ENCODE peak calls at places on chromosomes 16 and 17, in nine cellular contexts. S is left lung; P is CD8-positive, alpha-beta memory T cell; W is cardiac muscle cell; Z is MM.1S; J is lung; C is upper lobe of left lung; I is CD8-positive, alpha-beta T cell; O is PC-3. A is an unnamed sample. For H3K36me3, H3K4me1 and H3K9me3, the result is how much of the 10 kb centered on the place peaks cover.

GRCh38 chr17:59097876-59098275 is 8.8 kb downstream of the TRIM37 start:
- DNase-seq in S (no peak), P (no peak), W (no peak), Z (no peak), J (no peak), C (no peak), I (no peak), O (no peak), A (no peak)

GRCh38 chr17:73465851-73466250 is 154.1 kb upstream of the CDC42EP4 start:
- DNase-seq in S (no peak), P (no peak), W (no peak), Z (no peak), J (no peak), C (no peak), I (no peak), O (no peak), A (no peak)

GRCh38 chr17:72588961-72589360 is 468.1 kb downstream of the SOX9 start:
- DNase-seq in S (peak), P (no peak), W (no peak), Z (peak), J (peak), C (peak), I (no peak), O (peak), A (no peak)

GRCh38 chr16:30619207-30619606 is 9.0 kb upstream of the ZNF689 start:
- DNase-seq in S (no peak), P (no peak), W (no peak), Z (no peak), J (no peak), C (no peak), I (no peak), O (no peak), A (no peak)

GRCh38 chr16:4509420-4509819 is 29.2 kb downstream of the CDIP1 start:
- DNase-seq in S (no peak), P (no peak), W (no peak), Z (no peak), J (no peak), C (no peak), I (no peak), O (no peak), A (no peak)

GRCh38 chr16:54897930-54898329 is 32.7 kb upstream of the IRX5 start:
- DNase-seq in S (no peak), P (no peak), W (no peak), Z (no peak), J (no peak), C (no peak), I (no peak), O (no peak), A (no peak)

GRCh38 chr17:50474523-50474922 is 4.1 kb upstream of the RSAD1 start:
- DNase-seq in S (no peak), P (no peak), W (no peak), Z (no peak), J (no peak), C (no peak), I (no peak), O (no peak), A (no peak)

GRCh38 chr16:85401370-85401916 is 211.7 kb upstream of the GSE1 start:
- DNase-seq in S (no peak), P (no peak), W (no peak), Z (no peak), J (no peak), C (no peak), I (no peak), O (no peak), A (no peak)

GRCh38 chr16:85862476-85863383 is 36.2 kb upstream of the IRF8 start:
- DNase-seq in S (no peak), P (no peak), W (no peak), Z (no peak), J (no peak), C (no peak), I (no peak), O (no peak), A (no peak)

GRCh38 chr17:70405492-70406220 is 236.3 kb downstream of the KCNJ2 start:
- DNase-seq in S (no peak), P (no peak), W (no peak), Z (peak), J (no peak), C (no peak), I (no peak), O (peak), A (peak)

GRCh38 chr16:1920727-1921155 is 2.5 kb upstream of the HS3ST6 start:
- DNase-seq in S (no peak), P (no peak), W (peak), Z (peak), J (peak), C (peak), I (no peak), O (peak), A (peak)

GRCh38 chr17:50184611-50185398 is 16.6 kb downstream of the COL1A1 start:
- DNase-seq in S (no peak), P (no peak), W (no peak), Z (no peak), J (no peak), C (peak), I (no peak), O (no peak), A (peak)

GRCh38 chr17:10226930-10227695 is 28.7 kb upstream of the GAS7 start:
- DNase-seq in S (peak), P (peak), W (peak), Z (peak), J (peak), C (peak), I (peak), O (peak), A (peak)

GRCh38 chr17:40062347-40063033 is at the start of gene THRA:
- DNase-seq in S (peak), P (peak), W (peak), Z (peak), J (peak), C (peak), I (peak), O (peak), A (peak)

GRCh38 chr17:75832164-75832651 is 12.0 kb downstream of the UNC13D start:
- DNase-seq in S (peak), P (peak), W (no peak), Z (no peak), J (no peak), C (peak), I (peak), O (peak), A (no peak)

GRCh38 chr16:20074089-20074956 is 633 bp upstream of the GPR139 start:
- DNase-seq in S (no peak), P (no peak), W (no peak), Z (no peak), J (no peak), C (no peak), I (no peak), O (no peak), A (no peak)

GRCh38 chr16:11236855-11237254 is 19.1 kb downstream of the SOCS1 start:
- DNase-seq in S (peak), P (no peak), W (no peak), Z (no peak), J (peak), C (peak), I (no peak), O (no peak), A (peak)

GRCh38 chr17:27565874-27566672 is 64.9 kb upstream of the LGALS9 start:
- DNase-seq in S (no peak), P (no peak), W (no peak), Z (no peak), J (no peak), C (no peak), I (no peak), O (no peak), A (no peak)

GRCh38 chr16:28107232-28107631 is 43.7 kb upstream of the GSG1L start:
- DNase-seq in S (peak), P (no peak), W (no peak), Z (no peak), J (no peak), C (no peak), I (no peak), O (no peak), A (no peak)

GRCh38 chr16:28106467-28106866 is 43.0 kb upstream of the GSG1L start:
- DNase-seq in S (peak), P (no peak), W (no peak), Z (no peak), J (no peak), C (no peak), I (no peak), O (peak), A (no peak)

GRCh38 chr16:28105297-28105696 is 41.8 kb upstream of the GSG1L start:
- DNase-seq in S (no peak), P (no peak), W (no peak), Z (no peak), J (no peak), C (no peak), I (no peak), O (no peak), A (no peak)

GRCh38 chr16:28104404-28104803 is 40.9 kb upstream of the GSG1L start:
- DNase-seq in S (peak), P (no peak), W (no peak), Z (no peak), J (no peak), C (no peak), I (no peak), O (no peak), A (no peak)

DNA sequence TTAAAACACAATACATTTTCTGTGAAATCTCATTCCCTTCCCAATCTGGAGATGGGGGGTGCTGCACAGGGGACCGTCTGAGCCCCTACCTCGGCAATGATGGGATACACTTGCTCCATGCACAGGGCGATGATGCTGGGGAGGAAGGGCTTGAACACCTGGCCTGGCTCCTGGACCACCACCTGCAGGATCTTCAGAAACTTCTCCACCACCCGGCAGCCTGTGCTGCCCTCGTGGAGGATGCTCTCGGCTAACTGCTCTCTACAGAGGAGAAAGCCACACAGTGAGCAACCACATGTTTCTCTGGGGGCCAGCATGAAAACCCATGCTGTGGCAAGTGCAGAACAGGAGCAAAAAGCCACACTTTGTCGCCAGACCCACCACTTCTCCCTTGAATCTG is 42.4 kb upstream of the GSG1L start:
- DNase-seq in S (peak), P (no peak), W (no peak), Z (no peak), J (no peak), C (no peak), I (no peak), O (no peak), A (no peak)
- H3K36me3 ChIP-seq in S (half or more), P (half or more), W (under half), Z (under half), J (half or more), C (half or more), I (half or more), O (half or more), A (half or more)

DNA sequence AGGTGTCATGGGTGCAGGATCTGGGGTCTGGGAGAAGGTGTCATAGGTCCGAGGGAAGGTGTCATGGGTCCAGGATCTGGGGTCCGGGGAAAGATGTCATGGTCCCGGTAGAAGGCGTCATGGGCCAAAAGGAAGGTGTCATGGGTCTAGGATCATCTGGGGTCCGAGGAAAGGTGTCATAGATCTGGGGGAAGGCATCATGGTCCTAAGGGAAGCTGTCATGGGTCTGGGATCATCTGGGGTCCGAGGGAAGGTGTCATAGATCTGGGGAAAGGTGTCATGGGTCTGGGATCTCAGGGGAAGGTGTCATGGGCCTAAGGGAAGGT is 972 bp downstream of the RAB40C start:
- DNase-seq in S (no peak), P (no peak), W (no peak), Z (no peak), J (no peak), C (no peak), I (no peak), O (no peak), A (no peak)
- H3K4me1 ChIP-seq in S (half or more), P (under half), W (under half), Z (under half), J (under half), C (half or more), I (under half), O (under half), A (half or more)

GRCh38 chr17:21299981-21300600 is 15.6 kb downstream of the MAP2K3 start:
- DNase-seq in S (no peak), P (no peak), W (no peak), Z (no peak), J (no peak), C (no peak), I (no peak), O (no peak), A (no peak)
- H3K9me3 ChIP-seq in S (under half), P (under half), W (under half), Z (under half), J (under half), C (under half), I (under half), O (under half), A (under half)

DNA sequence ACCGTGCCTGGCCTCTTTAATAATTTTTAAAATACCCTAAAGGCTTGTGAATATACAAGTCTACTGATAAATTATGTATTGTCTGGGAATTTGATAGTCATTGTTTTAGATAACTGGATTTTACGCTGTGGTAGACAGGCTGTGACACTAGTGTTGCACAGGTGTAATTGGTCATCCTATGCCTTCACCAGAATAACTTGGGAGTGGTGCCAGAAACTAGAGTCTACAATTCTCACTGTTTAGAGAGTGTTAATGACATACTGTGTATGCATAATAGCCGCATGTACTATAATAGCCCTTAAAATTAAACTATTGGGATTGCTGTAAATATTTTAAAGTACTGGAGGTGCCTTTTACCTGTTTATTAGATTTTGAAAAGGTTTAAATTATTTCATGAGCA is 11.4 kb downstream of the CNEP1R1 start:
- DNase-seq in S (no peak), P (no peak), W (no peak), Z (no peak), J (no peak), C (no peak), I (no peak), O (no peak), A (no peak)
- H3K36me3 ChIP-seq in S (half or more), P (under half), W (under half), Z (under half), J (under half), C (half or more), I (under half), O (under half), A (half or more)

DNA sequence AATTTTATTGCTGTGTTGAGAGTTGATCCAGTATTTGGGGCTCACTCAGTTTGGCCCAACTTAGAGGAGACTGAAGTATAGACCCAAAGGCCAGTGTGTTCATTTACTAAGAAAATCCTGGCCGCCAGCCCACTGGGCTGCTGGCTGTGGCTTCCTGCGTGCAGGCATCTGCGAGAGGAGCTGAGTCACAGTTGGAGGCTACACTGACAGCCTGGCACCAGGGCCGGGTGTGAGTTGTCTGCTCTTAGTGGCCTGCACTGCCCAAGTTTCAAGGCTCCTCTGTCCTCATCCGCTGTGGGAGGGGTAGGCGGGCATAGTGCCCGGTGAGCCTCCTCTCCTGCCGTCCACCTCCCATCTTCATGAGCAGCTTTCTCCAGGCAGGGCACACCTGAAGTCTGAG is 54.2 kb downstream of the PLD6 start:
- DNase-seq in S (peak), P (no peak), W (no peak), Z (no peak), J (peak), C (peak), I (no peak), O (peak), A (peak)
- H3K4me1 ChIP-seq in S (under half), P (under half), W (under half), Z (under half), J (under half), C (under half), I (under half), O (half or more), A (half or more)

DNA sequence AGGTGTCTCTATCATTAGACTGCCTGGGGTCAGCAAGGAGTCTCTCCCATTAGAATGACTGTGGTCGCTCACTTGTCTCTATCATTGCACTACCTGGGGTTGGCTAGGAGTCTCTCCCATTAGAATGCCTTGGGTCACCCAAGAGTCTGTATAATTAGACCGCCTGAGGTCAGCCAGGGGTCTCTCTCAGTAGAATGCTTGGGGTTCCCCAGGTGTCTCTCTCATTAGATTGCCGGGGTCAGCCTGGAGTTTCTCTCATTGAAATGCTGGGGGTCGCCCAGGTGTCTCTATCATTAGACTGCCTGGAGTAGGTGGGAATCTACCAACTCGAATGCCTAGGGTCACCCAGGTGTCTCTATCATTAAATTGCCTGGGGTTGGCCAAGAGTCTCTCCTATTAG is 2231.6 kb downstream of the TP53TG3F start:
- DNase-seq in S (no peak), P (no peak), W (no peak), Z (no peak), J (no peak), C (no peak), I (no peak), O (no peak), A (no peak)
- H3K9me3 ChIP-seq in S (half or more), P (under half), W (under half), Z (under half), J (under half), C (under half), I (under half), O (under half), A (under half)

A was measured in adipocyte.